ENCODE peak calls at places on chromosomes 13 and 19, in six cellular contexts. C is right lobe of liver, T is left ventricle myocardium inferior, O is psoas muscle, N is stomach, F is AG09309. G is an unnamed sample.

GRCh38 chr19:43480574-43480973 is 15.2 kb upstream of the LYPD3 start:
- DNase-seq in C (no peak), T (no peak), O (no peak), N (no peak), F (no peak), G (no peak)

GRCh38 chr19:45446295-45446694 is 21.5 kb upstream of the FOSB start:
- DNase-seq in C (no peak), T (no peak), O (no peak), N (no peak), F (no peak), G (peak; percentile 47)

GRCh38 chr13:26946675-26947342 is 186.2 kb upstream of the GPR12 start:
- DNase-seq in C (no peak), T (no peak), O (no peak), N (no peak), F (no peak), G (no peak)

GRCh38 chr13:36129539-36129938 is 1.6 kb downstream of the DCLK1 start:
- DNase-seq in C (no peak), T (no peak), O (no peak), N (no peak), F (no peak), G (no peak)

GRCh38 chr13:45807520-45808099 is 43.9 kb downstream of the SIAH3 start:
- DNase-seq in C (no peak), T (no peak), O (no peak), N (peak; percentile 33), F (peak; percentile 1), G (peak; percentile 50)

GRCh38 chr13:109955598-109955997 is 169.2 kb upstream of the IRS2 start:
- DNase-seq in C (no peak), T (no peak), O (no peak), N (no peak), F (no peak), G (no peak)

GRCh38 chr19:619286-620002 is 13.9 kb downstream of the POLRMT start:
- DNase-seq in C (peak; percentile 46), T (no peak), O (no peak), N (no peak), F (no peak), G (no peak)

GRCh38 chr13:23797276-23797903 is 91.8 kb downstream of the MIPEP start:
- DNase-seq in C (no peak), T (no peak), O (no peak), N (no peak), F (no peak), G (no peak)

GRCh38 chr13:95176611-95177259 is 124.5 kb downstream of the ABCC4 start:
- DNase-seq in C (no peak), T (no peak), O (no peak), N (no peak), F (peak; percentile 63), G (no peak)

GRCh38 chr13:73370066-73370465 is 311.3 kb downstream of the KLF5 start:
- DNase-seq in C (no peak), T (no peak), O (no peak), N (no peak), F (no peak), G (no peak)

GRCh38 chr13:74221752-74222151 is 87.5 kb upstream of the KLF12 start:
- DNase-seq in C (no peak), T (no peak), O (no peak), N (no peak), F (no peak), G (no peak)

GRCh38 chr13:59038824-59039223 is 1124.9 kb downstream of the DIAPH3 start:
- DNase-seq in C (no peak), T (no peak), O (no peak), N (no peak), F (no peak), G (no peak)

GRCh38 chr13:108322206-108322824 is 52.8 kb downstream of the TNFSF13B start:
- DNase-seq in C (no peak), T (no peak), O (no peak), N (no peak), F (no peak), G (no peak)

GRCh38 chr19:55152017-55152416 is 3.0 kb upstream of the TNNT1 start:
- DNase-seq in C (no peak), T (no peak), O (no peak), N (no peak), F (no peak), G (no peak)

GRCh38 chr19:17431417-17431816 is 11.6 kb downstream of the MVB12A start:
- DNase-seq in C (no peak), T (no peak), O (no peak), N (no peak), F (no peak), G (no peak)

GRCh38 chr13:34086281-34086680 is 268.3 kb downstream of the RFC3 start:
- DNase-seq in C (no peak), T (no peak), O (no peak), N (no peak), F (no peak), G (no peak)

GRCh38 chr13:64538711-64539110 is 2691.4 kb downstream of the PCDH9 start:
- DNase-seq in C (no peak), T (no peak), O (no peak), N (no peak), F (no peak), G (no peak)

GRCh38 chr13:114313061-114313860 is 1.0 kb upstream of the CHAMP1 start:
- DNase-seq in C (no peak), T (no peak), O (no peak), N (no peak), F (no peak), G (no peak)

GRCh38 chr19:1752757-1753728 is at the start of gene ONECUT3:
- DNase-seq in C (no peak), T (no peak), O (no peak), N (peak; percentile 28), F (no peak), G (peak; percentile 82)

GRCh38 chr19:8335343-8336071 is 7.6 kb downstream of the KANK3 start:
- DNase-seq in C (no peak), T (no peak), O (no peak), N (no peak), F (no peak), G (peak; percentile 51)

GRCh38 chr19:14519860-14520407 is 1.7 kb upstream of the DNAJB1 start:
- DNase-seq in C (peak; percentile 79), T (no peak), O (no peak), N (peak; percentile 57), F (no peak), G (peak; percentile 67)

GRCh38 chr19:46155237-46155636 is 7.2 kb downstream of the IGFL2 start:
- DNase-seq in C (no peak), T (no peak), O (no peak), N (no peak), F (no peak), G (no peak)

GRCh38 chr19:50401505-50402450 is 17.0 kb upstream of the SPIB start:
- DNase-seq in C (no peak), T (no peak), O (no peak), N (no peak), F (no peak), G (no peak)
- TF ChIP-seq CTCF in C (no peak), T (no peak), O (no peak), N (no peak), F (no peak), G (no peak)

GRCh38 chr13:112105884-112106283 is 38.9 kb downstream of the SOX1 start:
- DNase-seq in C (no peak), T (no peak), O (no peak), N (no peak), F (no peak), G (no peak)
- TF ChIP-seq CTCF in C (no peak), T (no peak), O (no peak), N (no peak), F (no peak), G (no peak)

GRCh38 chr13:75691183-75691582 is 55.1 kb downstream of the LMO7 start:
- DNase-seq in C (no peak), T (no peak), O (no peak), N (no peak), F (no peak), G (no peak)

GRCh38 chr13:75689686-75690085 is 53.6 kb downstream of the LMO7 start:
- DNase-seq in C (no peak), T (no peak), O (no peak), N (no peak), F (no peak), G (no peak)

GRCh38 chr13:75693227-75693626 is 57.1 kb downstream of the LMO7 start:
- DNase-seq in C (no peak), T (no peak), O (no peak), N (no peak), F (no peak), G (no peak)

GRCh38 chr13:75685239-75685697 is 49.1 kb downstream of the LMO7 start:
- DNase-seq in C (no peak), T (no peak), O (no peak), N (no peak), F (peak; percentile 56), G (no peak)

GRCh38 chr13:75687145-75687763 is 51.1 kb downstream of the LMO7 start:
- DNase-seq in C (no peak), T (no peak), O (no peak), N (no peak), F (no peak), G (no peak)
- TF ChIP-seq CTCF in C (peak; percentile 56), T (peak; percentile 54), O (peak; percentile 58), N (no peak), F (peak; percentile 49), G (no peak)

GRCh38 chr19:18542936-18543813 is at the start of gene FKBP8:
- DNase-seq in C (peak; percentile 96), T (peak; percentile 94), O (peak; percentile 94), N (peak; percentile 95), F (peak; percentile 56), G (peak; percentile 91)

GRCh38 chr19:18541258-18541991 is 1.9 kb downstream of the FKBP8 start:
- DNase-seq in C (no peak), T (no peak), O (peak; percentile 33), N (no peak), F (no peak), G (no peak)

GRCh38 chr19:18541992-18542935 is 1.1 kb downstream of the FKBP8 start:
- DNase-seq in C (no peak), T (no peak), O (no peak), N (no peak), F (no peak), G (no peak)

GRCh38 chr19:18539372-18539771 is 4.0 kb downstream of the FKBP8 start:
- DNase-seq in C (no peak), T (no peak), O (no peak), N (no peak), F (no peak), G (no peak)

DNA sequence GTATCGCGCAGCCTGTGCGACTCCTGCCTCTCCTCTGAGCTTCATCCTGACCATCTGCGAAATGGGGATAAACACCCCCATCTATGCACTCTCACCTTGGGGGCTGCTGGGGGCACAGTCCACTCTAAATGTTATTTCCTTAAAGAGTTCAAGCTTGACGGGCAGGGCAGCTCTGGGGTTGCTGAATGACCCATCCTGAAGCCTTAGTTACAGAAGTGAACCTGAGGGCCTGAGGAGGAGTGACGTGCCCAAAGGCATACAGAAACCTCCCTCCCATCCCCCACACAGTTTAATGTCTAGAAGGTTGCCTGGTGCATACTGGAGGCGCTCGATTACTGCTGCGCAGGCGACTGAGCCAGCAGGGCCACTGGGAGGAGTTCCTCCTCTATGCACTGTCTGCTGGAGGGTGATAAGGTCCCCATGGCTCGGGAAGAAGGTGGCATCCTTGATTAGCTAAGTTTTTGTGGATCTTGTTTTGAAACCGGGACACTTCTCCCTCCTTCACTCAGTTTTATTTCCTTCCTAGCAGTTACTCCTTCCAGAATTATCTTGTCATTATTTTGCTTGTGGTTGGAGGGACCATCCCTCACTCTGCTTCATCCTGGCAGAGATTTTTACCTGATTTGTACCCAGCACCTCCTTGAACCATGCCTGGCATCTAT is 572 bp upstream of the FKBP8 start:
- DNase-seq in C (peak; percentile 69), T (no peak), O (no peak), N (peak; percentile 51), F (no peak), G (peak; percentile 24)
- TF ChIP-seq CTCF in C (no peak), T (no peak), O (no peak), N (no peak), F (no peak), G (no peak)

GRCh38 chr19:52622261-52622660 is 15.9 kb downstream of the ZNF83 start:
- DNase-seq in C (no peak), T (no peak), O (no peak), N (no peak), F (no peak), G (no peak)
- TF ChIP-seq CTCF in C (no peak), T (peak; percentile 21), O (no peak), N (no peak), F (no peak), G (no peak)

G was measured in Calu3.